ENCODE peak calls at places on chromosome 9, in four cellular contexts. F is A549, G is GM12878, P is K562. Z is an unnamed sample.

GRCh38 chr9:19411316-19411715 is 2.5 kb downstream of the ACER2 start:
- DNase-seq in P (no peak), G (no peak), F (no peak), Z (no peak)

GRCh38 chr9:21334969-21335632 is at the start of gene KLHL9:
- DNase-seq in P (no peak), F (peak), G (peak), Z (peak)

GRCh38 chr9:20414150-20414549 is 208.1 kb downstream of the MLLT3 start:
- DNase-seq in F (no peak), P (no peak), G (no peak), Z (no peak)

GRCh38 chr9:23829580-23830458 is 3.8 kb upstream of the ELAVL2 start:
- DNase-seq in F (no peak), G (no peak), P (no peak), Z (peak)

GRCh38 chr9:78786794-78787193 is 489.9 kb downstream of the PSAT1 start:
- DNase-seq in P (no peak), F (peak), G (no peak), Z (no peak)

GRCh38 chr9:35051069-35051967 is 21.1 kb downstream of the VCP start:
- DNase-seq in F (peak), G (no peak), P (peak), Z (peak)

GRCh38 chr9:108271646-108272349 is 584.0 kb downstream of the ACTL7B start:
- DNase-seq in G (no peak), F (peak), P (no peak), Z (peak)

GRCh38 chr9:108811944-108812343 is 43.8 kb downstream of the ACTL7B start:
- DNase-seq in F (no peak), P (no peak), G (no peak), Z (no peak)

GRCh38 chr9:136764301-136764891 is at the start of gene LCN15:
- DNase-seq in P (no peak), F (no peak), G (no peak), Z (no peak)

GRCh38 chr9:107737987-107738743 is 248.6 kb upstream of the KLF4 start:
- DNase-seq in G (no peak), P (no peak), F (no peak), Z (no peak)

GRCh38 chr9:107948086-107948485 is 458.5 kb upstream of the KLF4 start:
- DNase-seq in P (no peak), F (no peak), G (no peak), Z (no peak)

GRCh38 chr9:96321515-96321914 is 19.5 kb upstream of the HSD17B3 start:
- DNase-seq in F (no peak), P (no peak), G (no peak), Z (no peak)

GRCh38 chr9:138072161-138072842 is 194.7 kb downstream of the CACNA1B start:
- DNase-seq in G (no peak), F (no peak), P (no peak), Z (no peak)

GRCh38 chr9:22136446-22137140 is 127.5 kb upstream of the CDKN2B start:
- DNase-seq in P (no peak), F (no peak), G (no peak), Z (no peak)

GRCh38 chr9:107542401-107542800 is 52.8 kb upstream of the KLF4 start:
- DNase-seq in G (no peak), F (no peak), P (no peak), Z (no peak)

GRCh38 chr9:17876687-17877086 is 297.8 kb downstream of the SH3GL2 start:
- DNase-seq in P (no peak), G (no peak), F (no peak), Z (no peak)

GRCh38 chr9:131098391-131099087 is 2.2 kb downstream of the AIF1L start:
- DNase-seq in G (no peak), F (no peak), P (peak), Z (no peak)

GRCh38 chr9:133210202-133210532 is 1.1 kb upstream of the OBP2B start:
- DNase-seq in F (no peak), P (no peak), G (no peak), Z (peak)

GRCh38 chr9:80025131-80025530 is 453.4 kb downstream of the TLE4 start:
- DNase-seq in F (no peak), G (no peak), P (no peak), Z (no peak)

GRCh38 chr9:97128919-97129318 is 90.0 kb upstream of the CTSV start:
- DNase-seq in G (no peak), F (no peak), P (no peak), Z (no peak)

DNA sequence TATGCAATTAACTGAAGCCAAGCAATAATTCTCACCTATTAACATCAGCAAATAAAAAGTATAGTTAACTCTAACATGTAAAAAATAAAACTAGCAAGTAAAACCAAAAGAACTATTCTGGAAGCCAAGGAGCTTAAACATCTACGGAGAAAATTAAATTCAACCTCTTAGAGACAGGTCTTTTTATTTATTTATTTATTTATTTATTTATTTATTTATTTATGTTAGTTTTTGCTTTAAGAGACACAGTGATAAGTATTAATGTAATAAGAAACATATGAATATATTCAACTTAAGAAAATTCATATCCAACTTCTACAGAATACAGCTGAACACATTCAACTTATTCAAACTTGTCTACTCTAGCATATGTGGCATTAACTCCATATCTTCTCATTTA is 472.1 kb upstream of the IZUMO3 start:
- DNase-seq in F (no peak), P (no peak), G (no peak), Z (no peak)
- TF ChIP-seq CHD4 in F (no peak), P (no peak), G (no peak), Z (no peak)

GRCh38 chr9:87599901-87600610 is 102.4 kb downstream of the DAPK1 start:
- DNase-seq in G (no peak), P (no peak), F (peak), Z (peak)
- TF ChIP-seq CHD4 in G (no peak), P (no peak), F (no peak), Z (no peak)

DNA sequence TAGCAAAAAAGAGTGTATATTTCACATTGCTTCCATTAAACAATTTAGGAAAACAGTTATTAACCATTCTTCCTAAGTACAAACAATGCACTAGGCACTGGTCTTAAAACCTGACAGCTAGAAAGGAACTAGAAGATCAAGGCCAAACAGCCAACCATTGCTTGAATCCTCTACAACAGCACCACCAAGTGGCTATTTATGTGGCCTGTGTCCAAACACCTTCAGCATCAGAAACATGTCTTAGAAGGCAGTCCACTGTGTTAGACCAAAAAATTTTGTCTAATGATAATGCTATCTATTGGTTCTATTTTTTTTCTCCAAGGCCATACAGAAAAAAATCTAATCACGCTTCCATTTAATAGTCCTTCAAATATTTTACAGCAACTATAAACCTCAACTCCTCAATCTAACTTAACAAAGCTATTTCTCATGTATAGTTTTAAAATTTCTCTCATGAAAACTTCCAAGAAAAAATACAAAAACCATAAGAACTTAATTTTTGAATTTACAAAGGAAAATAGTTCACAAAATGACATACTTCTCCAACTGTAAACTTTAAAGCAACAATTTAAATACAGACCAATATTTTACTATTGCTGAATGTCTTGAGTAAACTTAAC is 36.1 kb downstream of the CAAP1 start:
- DNase-seq in G (peak), P (peak), F (peak), Z (peak)
- TF ChIP-seq CHD4 in G (no peak), P (no peak), F (no peak), Z (no peak)

GRCh38 chr9:95277509-95277908 is 40.0 kb downstream of the FANCC start:
- DNase-seq in G (no peak), P (no peak), F (no peak), Z (no peak)
- TF ChIP-seq CHD4 in G (no peak), P (no peak), F (no peak), Z (no peak)

GRCh38 chr9:4973246-4973645 is 11.8 kb upstream of the JAK2 start:
- DNase-seq in P (no peak), F (no peak), G (no peak), Z (no peak)

GRCh38 chr9:4973902-4974301 is 11.2 kb upstream of the JAK2 start:
- DNase-seq in F (no peak), G (no peak), P (no peak), Z (peak)

GRCh38 chr9:4969130-4969529 is 15.9 kb upstream of the JAK2 start:
- DNase-seq in P (no peak), G (no peak), F (no peak), Z (no peak)

GRCh38 chr9:4967521-4967920 is 17.6 kb upstream of the JAK2 start:
- DNase-seq in F (no peak), P (no peak), G (no peak), Z (no peak)

GRCh38 chr9:4970970-4971641 is 14.0 kb upstream of the JAK2 start:
- DNase-seq in F (no peak), G (peak), P (no peak), Z (no peak)
- TF ChIP-seq CHD4 in F (no peak), G (no peak), P (no peak), Z (no peak)

DNA sequence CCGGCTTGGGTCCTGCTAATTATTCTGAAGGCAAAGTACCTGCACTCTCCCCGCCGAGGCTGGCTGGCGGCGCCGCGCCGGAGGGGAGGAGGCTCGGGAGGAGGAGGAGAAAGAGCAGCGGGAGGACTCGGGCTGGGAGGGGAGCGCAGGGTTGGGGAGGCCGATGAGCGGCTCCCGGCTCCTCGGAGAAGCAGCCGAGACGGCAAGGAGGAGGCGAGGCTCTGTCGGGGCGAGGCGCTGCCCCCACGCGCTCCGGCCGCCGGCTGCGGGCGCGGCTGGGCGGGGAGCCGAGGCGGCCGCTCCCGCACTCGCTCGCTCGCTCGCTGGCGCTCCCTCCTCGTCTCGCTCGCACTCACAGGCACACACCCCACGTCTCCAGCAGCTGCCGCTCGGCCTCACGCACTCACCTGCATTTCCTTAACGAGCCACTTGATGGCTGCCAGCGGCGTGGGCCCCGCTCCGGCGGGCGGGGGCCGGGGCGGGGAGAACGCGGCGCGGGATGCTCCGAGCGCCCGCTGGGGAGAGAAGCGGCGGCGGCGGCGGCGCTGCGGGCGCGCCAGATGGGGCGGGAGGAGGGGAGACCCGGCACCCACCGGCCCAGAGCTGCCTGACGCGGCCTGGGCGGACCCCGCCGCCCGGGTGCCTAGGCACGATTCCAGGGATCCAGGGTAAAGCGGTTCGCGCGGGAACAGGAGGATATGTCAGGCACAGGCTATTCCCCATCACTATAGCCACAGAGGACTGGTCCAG is at the start of gene PTPRD:
- DNase-seq in G (no peak), F (peak), P (peak), Z (peak)
- TF ChIP-seq CHD4 in G (no peak), F (no peak), P (no peak), Z (no peak)

GRCh38 chr9:13491493-13492424 is 212.3 kb upstream of the MPDZ start:
- DNase-seq in G (no peak), P (no peak), F (no peak), Z (no peak)
- TF ChIP-seq CHD4 in G (no peak), P (no peak), F (no peak), Z (no peak)

DNA sequence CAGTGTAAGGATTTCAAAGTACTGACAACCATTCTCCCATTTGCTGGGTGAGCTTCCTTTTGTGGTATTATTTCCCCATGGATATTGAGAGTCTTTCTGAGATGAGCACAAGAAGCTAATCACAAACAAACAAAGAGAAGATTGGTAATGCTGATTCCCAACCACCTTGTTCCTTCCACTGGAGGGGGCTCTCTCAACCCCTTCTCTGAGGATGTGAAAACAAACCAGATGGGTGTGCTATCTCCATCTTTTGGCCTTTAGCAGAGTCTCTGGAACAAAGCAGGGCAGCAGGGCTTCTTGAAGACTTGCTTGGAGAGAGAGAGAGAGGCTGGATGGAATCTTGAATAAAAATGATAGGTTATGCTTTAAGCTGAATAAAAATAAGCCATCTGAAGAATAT is 576.7 kb upstream of the ZNF462 start:
- DNase-seq in F (peak), G (no peak), P (no peak), Z (no peak)
- TF ChIP-seq CHD4 in F (no peak), G (no peak), P (no peak), Z (no peak)

GRCh38 chr9:113853333-113853732 is 22.8 kb upstream of the ZNF618 start:
- DNase-seq in G (no peak), P (no peak), F (peak), Z (peak)
- TF ChIP-seq CHD4 in G (no peak), P (no peak), F (no peak), Z (no peak)

Z was measured in HepG2.